ENCODE peak calls at places on chromosomes 2 and 18, in four cellular contexts. One of them, this sample, is unnamed. For H3K27me3, the result is how much of the 10 kb centered on the place peaks cover.

GRCh38 chr18:63342206-63342605 is 22.6 kb upstream of the BCL2 start:
- DNase-seq in HepG2: no peak
- DNase-seq in GM12878: no peak
- DNase-seq in K562: peak
- DNase-seq in this sample: peak

GRCh38 chr2:120522151-120522751 is 176.3 kb downstream of the INHBB start:
- DNase-seq in HepG2: no peak
- DNase-seq in GM12878: no peak
- DNase-seq in K562: no peak
- DNase-seq in this sample: no peak

GRCh38 chr18:50446629-50447028 is 71.8 kb downstream of the SKA1 start:
- DNase-seq in HepG2: no peak
- DNase-seq in K562: no peak
- DNase-seq in GM12878: no peak
- DNase-seq in this sample: peak

GRCh38 chr2:136225950-136226835 is 108.2 kb upstream of the CXCR4 start:
- DNase-seq in GM12878: no peak
- DNase-seq in HepG2: no peak
- DNase-seq in K562: no peak
- DNase-seq in this sample: peak

GRCh38 chr2:84879595-84880394 is 1.1 kb downstream of the TRABD2A start:
- DNase-seq in K562: no peak
- DNase-seq in HepG2: no peak
- DNase-seq in GM12878: no peak
- DNase-seq in this sample: peak

GRCh38 chr18:67726882-67727281 is 210.4 kb upstream of the DSEL start:
- DNase-seq in K562: no peak
- DNase-seq in HepG2: no peak
- DNase-seq in GM12878: no peak
- DNase-seq in this sample: no peak

GRCh38 chr2:69686855-69687254 is 43.3 kb upstream of the AAK1 start:
- DNase-seq in GM12878: no peak
- DNase-seq in K562: no peak
- DNase-seq in HepG2: peak
- DNase-seq in this sample: no peak

GRCh38 chr2:161578998-161579397 is 45.2 kb upstream of the SLC4A10 start:
- DNase-seq in HepG2: no peak
- DNase-seq in GM12878: no peak
- DNase-seq in K562: no peak
- DNase-seq in this sample: no peak

GRCh38 chr18:2971741-2972552 is 41.0 kb downstream of the LPIN2 start:
- DNase-seq in HepG2: no peak
- DNase-seq in GM12878: peak
- DNase-seq in K562: no peak
- DNase-seq in this sample: no peak

GRCh38 chr2:149902104-149902503 is 314.5 kb upstream of the MMADHC start:
- DNase-seq in HepG2: no peak
- DNase-seq in GM12878: no peak
- DNase-seq in K562: no peak
- DNase-seq in this sample: no peak

GRCh38 chr2:74696758-74697327 is 42.8 kb downstream of the SEMA4F start:
- DNase-seq in K562: no peak
- DNase-seq in HepG2: peak
- DNase-seq in GM12878: no peak
- DNase-seq in this sample: no peak

GRCh38 chr2:23209059-23209458 is 175.9 kb upstream of the KLHL29 start:
- DNase-seq in K562: no peak
- DNase-seq in GM12878: no peak
- DNase-seq in HepG2: peak
- DNase-seq in this sample: no peak

GRCh38 chr2:218658671-218659257 is 659 bp downstream of the ZNF142 start:
- DNase-seq in HepG2: peak
- DNase-seq in GM12878: no peak
- DNase-seq in K562: peak
- DNase-seq in this sample: peak

GRCh38 chr2:226478121-226478809 is 321.4 kb downstream of the IRS1 start:
- DNase-seq in K562: no peak
- DNase-seq in GM12878: no peak
- DNase-seq in HepG2: peak
- DNase-seq in this sample: peak

GRCh38 chr2:24163186-24163585 is 11.7 kb upstream of the FAM228A start:
- DNase-seq in GM12878: no peak
- DNase-seq in K562: no peak
- DNase-seq in HepG2: no peak
- DNase-seq in this sample: no peak

GRCh38 chr2:23617167-23617787 is 232.3 kb downstream of the KLHL29 start:
- DNase-seq in K562: peak
- DNase-seq in HepG2: no peak
- DNase-seq in GM12878: no peak
- DNase-seq in this sample: no peak

GRCh38 chr2:162333968-162334367 is 10.0 kb upstream of the GCA start:
- DNase-seq in HepG2: peak
- DNase-seq in K562: no peak
- DNase-seq in GM12878: no peak
- DNase-seq in this sample: peak

GRCh38 chr2:106080955-106081354 is 113.1 kb downstream of the UXS1 start:
- DNase-seq in GM12878: no peak
- DNase-seq in HepG2: no peak
- DNase-seq in K562: no peak
- DNase-seq in this sample: no peak

DNA sequence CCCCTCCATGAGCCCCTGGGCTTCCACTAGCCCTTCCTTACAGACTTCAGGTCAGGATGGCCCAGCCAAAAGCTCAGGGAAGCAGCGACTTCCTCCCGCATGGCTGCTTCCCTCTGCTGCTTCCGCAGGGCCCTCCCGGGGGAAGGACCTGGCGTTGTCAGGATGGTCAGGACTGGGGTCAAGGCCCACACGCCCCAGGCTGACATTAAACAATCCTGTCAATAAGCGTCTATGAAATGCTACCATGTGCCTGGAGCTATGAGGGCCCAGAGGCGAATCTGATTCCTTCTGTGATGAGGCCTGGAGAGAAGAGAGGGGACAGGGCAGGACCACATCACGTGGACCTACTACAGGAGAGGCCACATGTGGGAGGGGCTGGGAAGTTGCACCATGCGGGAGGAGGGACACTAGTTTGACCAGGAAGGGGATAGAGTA is 17.3 kb downstream of the CYS1 start:
- DNase-seq in K562: no peak
- DNase-seq in HepG2: peak
- DNase-seq in GM12878: no peak
- DNase-seq in this sample: no peak
- TF ChIP-seq POLR2AphosphoS5 in K562: no peak
- TF ChIP-seq POLR2AphosphoS5 in HepG2: no peak
- TF ChIP-seq POLR2AphosphoS5 in GM12878: no peak
- TF ChIP-seq POLR2AphosphoS5 in this sample: no peak

GRCh38 chr2:240885566-240885965 is 10.4 kb downstream of the MAB21L4 start:
- DNase-seq in HepG2: no peak
- DNase-seq in K562: no peak
- DNase-seq in GM12878: no peak
- DNase-seq in this sample: no peak
- TF ChIP-seq JUNB in HepG2: no peak
- TF ChIP-seq JUNB in K562: no peak
- TF ChIP-seq JUNB in GM12878: no peak
- TF ChIP-seq JUNB in this sample: no peak

GRCh38 chr2:83054751-83055150 is 1404.3 kb downstream of the SUCLG1 start:
- DNase-seq in HepG2: no peak
- DNase-seq in K562: no peak
- DNase-seq in GM12878: no peak
- DNase-seq in this sample: no peak

GRCh38 chr2:83058683-83059082 is 1400.4 kb downstream of the SUCLG1 start:
- DNase-seq in HepG2: no peak
- DNase-seq in K562: no peak
- DNase-seq in GM12878: no peak
- DNase-seq in this sample: no peak

GRCh38 chr2:83051538-83052192 is 1407.4 kb downstream of the SUCLG1 start:
- DNase-seq in GM12878: no peak
- DNase-seq in K562: no peak
- DNase-seq in HepG2: no peak
- DNase-seq in this sample: no peak

DNA sequence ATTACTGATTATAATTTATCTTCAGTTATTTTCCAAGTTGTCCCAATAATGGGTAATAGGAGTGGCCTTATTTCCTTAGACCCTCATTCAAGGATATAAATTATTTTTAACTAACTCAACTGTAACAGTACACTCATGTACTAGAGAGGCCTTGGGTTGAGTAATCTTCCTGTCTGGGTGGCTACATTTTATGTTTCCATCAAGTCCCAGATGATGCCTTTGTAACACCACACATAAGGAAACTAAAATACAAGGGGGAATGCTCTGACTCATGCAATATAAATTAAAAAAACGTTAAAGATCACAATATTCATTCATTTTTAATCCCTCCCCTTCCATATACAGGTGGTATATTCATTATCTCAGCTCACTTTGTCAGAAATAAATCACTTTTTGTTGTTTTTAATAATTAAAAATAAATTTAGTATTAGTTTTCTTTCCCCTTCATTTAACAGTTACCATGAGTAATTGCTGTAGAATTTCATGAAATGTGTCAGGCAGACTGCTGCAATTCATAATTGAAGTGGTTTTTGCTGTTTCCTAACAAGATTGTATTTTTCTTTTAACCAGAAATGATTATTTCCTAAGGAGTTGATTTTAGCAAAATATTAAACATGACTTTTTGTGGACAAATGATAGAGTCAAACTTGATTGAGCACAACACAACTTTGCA is 1403.6 kb downstream of the SUCLG1 start:
- DNase-seq in GM12878: no peak
- DNase-seq in K562: no peak
- DNase-seq in HepG2: no peak
- DNase-seq in this sample: no peak
- H3K27me3 ChIP-seq in GM12878: under half
- H3K27me3 ChIP-seq in K562: under half
- H3K27me3 ChIP-seq in HepG2: under half
- H3K27me3 ChIP-seq in this sample: under half

DNA sequence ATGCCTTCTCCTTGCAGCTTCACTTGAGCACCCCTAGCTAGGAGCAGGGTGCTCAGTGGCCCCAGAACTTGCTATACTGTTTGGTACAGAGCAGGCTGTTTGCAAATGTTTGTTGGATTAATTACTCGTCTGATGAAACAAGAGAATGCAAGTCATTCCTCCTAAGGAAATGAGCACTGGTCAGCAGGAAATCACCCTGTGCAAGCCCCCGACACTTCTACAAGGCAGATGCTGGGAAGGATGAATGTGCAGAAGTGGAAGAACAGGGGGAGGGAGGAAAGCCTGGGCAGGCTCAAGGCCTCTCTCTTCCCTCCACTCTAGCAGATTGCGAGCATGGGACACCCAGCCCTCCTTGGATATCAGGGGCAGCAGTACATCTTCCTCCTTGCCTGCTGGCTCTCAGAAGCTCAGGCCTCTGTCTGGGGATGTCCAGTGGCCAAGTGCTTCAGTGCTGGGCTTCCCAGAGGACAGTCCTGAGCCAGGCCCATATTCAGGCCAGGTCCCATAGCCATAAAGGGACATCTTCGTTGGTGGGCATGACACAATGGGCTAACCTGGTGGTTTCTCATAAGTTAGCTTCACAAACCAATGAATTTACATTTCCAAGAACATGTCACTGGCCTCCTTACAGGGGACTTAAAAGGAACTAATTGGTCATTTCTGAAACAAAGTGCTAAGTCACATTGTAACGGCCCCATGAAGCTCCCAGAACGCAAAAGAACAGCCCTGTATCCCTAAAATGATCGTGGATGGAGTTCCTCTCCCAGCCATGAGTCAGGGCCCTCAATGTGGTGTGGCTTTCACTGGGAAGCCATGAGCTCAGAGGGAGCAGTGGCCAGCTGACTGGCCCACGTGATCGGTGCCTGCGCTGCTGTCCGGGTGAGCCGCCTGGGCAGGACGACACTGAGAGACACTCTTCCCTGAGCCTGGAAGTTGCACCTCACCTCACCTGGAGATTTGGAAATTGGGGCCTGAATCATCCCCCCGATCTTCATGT is 163.9 kb upstream of the APCDD1 start:
- DNase-seq in GM12878: no peak
- DNase-seq in HepG2: no peak
- DNase-seq in K562: no peak
- DNase-seq in this sample: no peak
- TF ChIP-seq POLR2AphosphoS5 in GM12878: no peak
- TF ChIP-seq POLR2AphosphoS5 in HepG2: no peak
- TF ChIP-seq POLR2AphosphoS5 in K562: no peak
- TF ChIP-seq POLR2AphosphoS5 in this sample: no peak

DNA sequence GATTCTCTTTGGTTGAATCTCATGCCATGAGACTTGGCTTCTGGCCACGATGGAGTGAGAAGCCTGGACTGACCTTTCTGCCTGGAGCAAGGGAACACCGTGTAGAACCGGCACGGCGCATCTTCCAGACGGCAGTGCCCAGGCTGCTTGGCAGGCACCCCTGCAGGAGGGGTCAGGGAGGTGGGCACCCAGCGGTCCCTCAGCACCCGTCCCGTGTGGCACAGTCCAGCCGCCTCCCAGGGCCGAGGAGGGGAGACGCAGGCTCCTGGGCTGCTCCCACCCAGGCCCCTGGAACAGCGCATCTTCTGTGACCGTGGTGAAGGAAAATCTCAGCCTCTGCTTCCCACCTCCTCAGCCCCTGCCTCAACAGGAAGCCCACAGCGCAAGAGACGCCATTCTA is 95.7 kb downstream of the CMPK2 start:
- DNase-seq in K562: no peak
- DNase-seq in GM12878: no peak
- DNase-seq in HepG2: no peak
- DNase-seq in this sample: no peak
- TF ChIP-seq JUNB in K562: no peak
- TF ChIP-seq JUNB in GM12878: no peak
- TF ChIP-seq JUNB in HepG2: no peak
- TF ChIP-seq JUNB in this sample: no peak

DNA sequence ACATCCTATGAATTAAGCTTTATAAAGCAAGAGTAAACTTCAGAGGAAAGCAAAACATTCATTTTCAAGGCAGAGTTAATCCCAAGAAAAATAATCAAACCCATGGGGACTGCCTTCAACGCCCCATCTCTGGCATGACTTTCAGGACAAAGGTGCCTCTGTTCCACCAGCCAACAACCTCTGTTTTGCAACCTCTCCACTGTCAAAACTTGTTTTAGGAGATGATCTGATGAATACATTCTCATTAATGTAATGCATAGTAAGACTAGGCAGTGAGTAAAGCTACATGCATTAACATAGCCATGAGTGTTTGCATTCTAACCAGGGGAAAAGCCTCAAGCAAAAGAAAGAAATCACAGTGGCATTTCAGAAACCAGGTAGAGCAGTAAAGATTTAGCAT is 357.1 kb downstream of the FBXO15 start:
- DNase-seq in GM12878: no peak
- DNase-seq in HepG2: no peak
- DNase-seq in K562: no peak
- DNase-seq in this sample: no peak
- H3K27me3 ChIP-seq in GM12878: under half
- H3K27me3 ChIP-seq in HepG2: under half
- H3K27me3 ChIP-seq in K562: under half
- H3K27me3 ChIP-seq in this sample: under half

GRCh38 chr18:49052891-49053644 is 102.3 kb upstream of the SMAD7 start:
- DNase-seq in GM12878: no peak
- DNase-seq in K562: no peak
- DNase-seq in HepG2: no peak
- DNase-seq in this sample: no peak
- TF ChIP-seq POLR2AphosphoS5 in GM12878: no peak
- TF ChIP-seq POLR2AphosphoS5 in K562: no peak
- TF ChIP-seq POLR2AphosphoS5 in HepG2: no peak
- TF ChIP-seq POLR2AphosphoS5 in this sample: no peak